ENCODE peak calls at places on chromosome 3, in ten cellular contexts. J is COR-L47; C is heart left ventricle; H is NCI-H1105; F is stimulated activated CD4-positive, alpha-beta T cell treated with anti-CD3 and anti-CD28 coated beads, Interleukin-2, amount 100 ng/mL, for 48 hours; D is stimulated activated effector memory CD8-positive, alpha-beta T cell treated with anti-CD3 and anti-CD28 coated beads, Interleukin-12 subunit alpha, Interleukin-12 subunit beta, amount 100 ng/mL, for 72 hours; M is upper lobe of right lung; W is ovary; Z is NCI-H460; B is HS-27A. X is an unnamed sample.

GRCh38 chr3:107795514-107796094 is 272.8 kb downstream of the BBX start:
- DNase-seq in J (no peak), C (no peak), H (no peak), F (no peak), D (no peak), M (no peak), W (no peak), Z (no peak), B (no peak), X (no peak)

GRCh38 chr3:99808163-99808794 is 9.4 kb upstream of the CMSS1 start:
- DNase-seq in J (peak; percentile 36), C (no peak), H (peak; percentile 48), F (peak; percentile 11), D (peak; percentile 19), M (no peak), W (peak; percentile 41), Z (peak; percentile 57), B (peak; percentile 61), X (peak; percentile 78)

GRCh38 chr3:108862865-108863798 is 40.5 kb downstream of the TRAT1 start:
- DNase-seq in J (no peak), C (no peak), H (no peak), F (peak; percentile 13), D (no peak), M (no peak), W (no peak), Z (peak; percentile 83), B (peak; percentile 7), X (no peak)

GRCh38 chr3:51390186-51390585 is 899 bp upstream of the RBM15B start:
- DNase-seq in J (no peak), C (no peak), H (no peak), F (no peak), D (no peak), M (no peak), W (no peak), Z (no peak), B (no peak), X (no peak)

GRCh38 chr3:65126527-65127440 is 439.0 kb upstream of the ADAMTS9 start:
- DNase-seq in J (no peak), C (no peak), H (no peak), F (no peak), D (no peak), M (no peak), W (no peak), Z (no peak), B (no peak), X (peak; percentile 57)

GRCh38 chr3:101690972-101691371 is 4.5 kb upstream of the RPL24 start:
- DNase-seq in J (no peak), C (no peak), H (no peak), F (no peak), D (no peak), M (no peak), W (no peak), Z (no peak), B (no peak), X (no peak)

GRCh38 chr3:45499529-45499928 is 95.0 kb upstream of the LIMD1 start:
- DNase-seq in J (no peak), C (no peak), H (no peak), F (no peak), D (no peak), M (no peak), W (no peak), Z (peak; percentile 36), B (no peak), X (peak; percentile 62)

GRCh38 chr3:114626751-114627150 is 332.9 kb downstream of the TIGIT start:
- DNase-seq in J (no peak), C (no peak), H (no peak), F (no peak), D (no peak), M (no peak), W (no peak), Z (no peak), B (no peak), X (no peak)

GRCh38 chr3:64104691-64105101 is 81.4 kb upstream of the PSMD6 start:
- DNase-seq in J (no peak), C (no peak), H (no peak), F (no peak), D (no peak), M (no peak), W (no peak), Z (no peak), B (no peak), X (no peak)

GRCh38 chr3:53046171-53047170 is 598 bp upstream of the SFMBT1 start:
- DNase-seq in J (peak; percentile 1), C (peak; percentile 54), H (no peak), F (peak; percentile 46), D (peak; percentile 59), M (peak; percentile 81), W (peak; percentile 47), Z (peak; percentile 11), B (no peak), X (peak; percentile 27)

GRCh38 chr3:37477713-37478487 is 303.5 kb upstream of the LRRFIP2 start:
- DNase-seq in J (no peak), C (no peak), H (no peak), F (no peak), D (no peak), M (no peak), W (no peak), Z (no peak), B (no peak), X (no peak)

GRCh38 chr3:155870133-155870944 is at the start of gene GMPS:
- DNase-seq in J (peak; percentile 97), C (peak; percentile 96), H (peak; percentile 100), F (peak; percentile 94), D (peak; percentile 94), M (peak; percentile 98), W (peak; percentile 93), Z (peak; percentile 86), B (peak; percentile 69), X (peak; percentile 92)

GRCh38 chr3:66037330-66037985 is 1.3 kb downstream of the MAGI1 start:
- DNase-seq in J (peak; percentile 2), C (peak; percentile 70), H (peak; percentile 2), F (no peak), D (no peak), M (peak; percentile 78), W (peak; percentile 52), Z (no peak), B (no peak), X (no peak)

GRCh38 chr3:152127058-152127457 is 141.7 kb upstream of the MBNL1 start:
- DNase-seq in J (no peak), C (no peak), H (no peak), F (no peak), D (no peak), M (no peak), W (no peak), Z (no peak), B (no peak), X (no peak)

GRCh38 chr3:40875581-40875980 is 323.7 kb upstream of the CTNNB1 start:
- DNase-seq in J (no peak), C (no peak), H (no peak), F (no peak), D (no peak), M (no peak), W (no peak), Z (no peak), B (no peak), X (no peak)

GRCh38 chr3:127775398-127776109 is 46.8 kb downstream of the MGLL start:
- DNase-seq in J (peak; percentile 71), C (peak; percentile 61), H (no peak), F (no peak), D (no peak), M (peak; percentile 69), W (peak; percentile 32), Z (no peak), B (no peak), X (peak; percentile 89)

GRCh38 chr3:55537563-55537962 is 50.5 kb upstream of the WNT5A start:
- DNase-seq in J (no peak), C (no peak), H (no peak), F (no peak), D (no peak), M (no peak), W (no peak), Z (no peak), B (no peak), X (no peak)

GRCh38 chr3:191148131-191148530 is 50.9 kb upstream of the OSTN start:
- DNase-seq in J (no peak), C (no peak), H (no peak), F (no peak), D (no peak), M (no peak), W (no peak), Z (no peak), B (no peak), X (no peak)

GRCh38 chr3:7876741-7877297 is 624.8 kb upstream of the LMCD1 start:
- DNase-seq in J (no peak), C (no peak), H (no peak), F (peak; percentile 5), D (no peak), M (no peak), W (no peak), Z (no peak), B (no peak), X (no peak)

GRCh38 chr3:44803298-44803697 is 41.7 kb downstream of the KIF15 start:
- DNase-seq in J (no peak), C (no peak), H (no peak), F (no peak), D (no peak), M (no peak), W (no peak), Z (no peak), B (no peak), X (no peak)

GRCh38 chr3:82133070-82133606 is 371.7 kb upstream of the GBE1 start:
- DNase-seq in J (no peak), C (peak; percentile 46), H (no peak), F (peak; percentile 23), D (no peak), M (no peak), W (peak; percentile 62), Z (peak; percentile 31), B (peak; percentile 34), X (peak; percentile 56)